ENCODE peak calls at places on chromosomes 7 and 10, in five cellular contexts. U is GM12878, M is hepatocyte, F is neuronal stem cell, N is GM23338. H is an unnamed sample.

GRCh38 chr10:3549118-3549517 is 235.9 kb downstream of the KLF6 start:
- DNase-seq in U (no peak), M (no peak), F (no peak), N (no peak), H (peak)

GRCh38 chr7:158301221-158301620 is 286.4 kb downstream of the PTPRN2 start:
- DNase-seq in U (no peak), M (no peak), F (no peak), N (no peak), H (no peak)

GRCh38 chr10:43667736-43668371 is 19.2 kb upstream of the ZNF32 start:
- DNase-seq in U (no peak), M (no peak), F (no peak), N (peak), H (no peak)

GRCh38 chr10:27504897-27505457 is 873 bp downstream of the RAB18 start:
- DNase-seq in U (no peak), M (peak), F (no peak), N (no peak), H (peak)

GRCh38 chr7:17369686-17370426 is 71.4 kb downstream of the AHR start:
- DNase-seq in U (no peak), M (peak), F (no peak), N (peak), H (no peak)

GRCh38 chr10:88253622-88254021 is 329.5 kb downstream of the RNLS start:
- DNase-seq in U (no peak), M (no peak), F (no peak), N (no peak), H (no peak)

GRCh38 chr7:151831606-151832005 is 45.3 kb downstream of the PRKAG2 start:
- DNase-seq in U (no peak), M (no peak), F (no peak), N (no peak), H (no peak)

GRCh38 chr10:112960151-112960681 is 10.2 kb downstream of the TCF7L2 start:
- DNase-seq in U (no peak), M (no peak), F (no peak), N (no peak), H (no peak)

GRCh38 chr7:115087437-115087836 is 165.5 kb downstream of the MDFIC start:
- DNase-seq in U (no peak), M (peak), F (no peak), N (peak), H (no peak)

GRCh38 chr10:19788075-19788686 is 28.1 kb upstream of the PLXDC2 start:
- DNase-seq in U (no peak), M (peak), F (peak), N (peak), H (peak)

GRCh38 chr7:130491841-130492518 is at the start of gene MEST:
- DNase-seq in U (no peak), M (peak), F (no peak), N (peak), H (no peak)

GRCh38 chr7:157564518-157565177 is 227.8 kb downstream of the DNAJB6 start:
- DNase-seq in U (no peak), M (no peak), F (no peak), N (no peak), H (no peak)

GRCh38 chr10:47090903-47091302 is 179.7 kb downstream of the PTPN20 start:
- DNase-seq in U (no peak), M (no peak), F (no peak), N (no peak), H (no peak)

GRCh38 chr7:2840458-2840857 is 3.6 kb downstream of the GNA12 start:
- DNase-seq in U (no peak), M (no peak), F (no peak), N (no peak), H (no peak)

GRCh38 chr10:10989669-10990068 is 28.0 kb upstream of the CELF2 start:
- DNase-seq in U (no peak), M (no peak), F (no peak), N (no peak), H (no peak)

GRCh38 chr10:127855584-127855881 is 37.2 kb downstream of the CLRN3 start:
- DNase-seq in U (no peak), M (no peak), F (no peak), N (no peak), H (no peak)

GRCh38 chr10:2610946-2611345 is 456.4 kb upstream of the PFKP start:
- DNase-seq in U (no peak), M (no peak), F (peak), N (no peak), H (no peak)

GRCh38 chr10:132450825-132451505 is 54.0 kb downstream of the PWWP2B start:
- DNase-seq in U (no peak), M (no peak), F (no peak), N (no peak), H (no peak)

GRCh38 chr10:5418584-5418983 is 6.2 kb downstream of the NET1 start:
- DNase-seq in U (no peak), M (no peak), F (no peak), N (no peak), H (no peak)

GRCh38 chr10:126199221-126199998 is 188.9 kb downstream of the ADAM12 start:
- DNase-seq in U (no peak), M (peak), F (no peak), N (no peak), H (no peak)

GRCh38 chr7:129918922-129919321 is 33.8 kb downstream of the UBE2H start:
- DNase-seq in U (no peak), M (no peak), F (no peak), N (no peak), H (no peak)

GRCh38 chr10:103854265-103854686 is 1.1 kb downstream of the SH3PXD2A start:
- DNase-seq in U (no peak), M (peak), F (peak), N (peak), H (no peak)

GRCh38 chr7:30709549-30709948 is 27.3 kb upstream of the CRHR2 start:
- DNase-seq in U (no peak), M (no peak), F (no peak), N (peak), H (no peak)

GRCh38 chr7:128939861-128940410 is 2.2 kb downstream of the IRF5 start:
- DNase-seq in U (no peak), M (no peak), F (no peak), N (no peak), H (peak)

GRCh38 chr10:8242295-8242872 is 187.9 kb downstream of the GATA3 start:
- DNase-seq in U (no peak), M (no peak), F (no peak), N (no peak), H (no peak)

GRCh38 chr7:85630904-85631582 is 444.2 kb upstream of the SEMA3D start:
- DNase-seq in U (no peak), M (no peak), F (peak), N (no peak), H (no peak)

GRCh38 chr7:107879400-107880035 is 11.5 kb upstream of the DLD start:
- DNase-seq in U (no peak), M (peak), F (no peak), N (peak), H (peak)

GRCh38 chr10:79224263-79224949 is 122.9 kb upstream of the PPIF start:
- DNase-seq in U (no peak), M (no peak), F (no peak), N (no peak), H (no peak)

GRCh38 chr10:43111921-43112607 is 26.2 kb upstream of the CSGALNACT2 start:
- DNase-seq in U (no peak), M (no peak), F (no peak), N (no peak), H (no peak)

GRCh38 chr7:100613447-100614185 is 1.3 kb downstream of the MOSPD3 start:
- DNase-seq in U (no peak), M (no peak), F (no peak), N (no peak), H (no peak)

GRCh38 chr7:100614308-100614861 is 2.0 kb downstream of the MOSPD3 start:
- DNase-seq in U (no peak), M (no peak), F (no peak), N (no peak), H (no peak)

GRCh38 chr7:100607111-100607510 is 4.9 kb downstream of the PCOLCE start:
- DNase-seq in U (no peak), M (no peak), F (no peak), N (no peak), H (no peak)

GRCh38 chr7:100612730-100613446 is 548 bp downstream of the MOSPD3 start:
- DNase-seq in U (no peak), M (peak), F (no peak), N (peak), H (peak)

GRCh38 chr7:100611983-100612729 is at the start of gene MOSPD3:
- DNase-seq in U (peak), M (peak), F (peak), N (peak), H (peak)
- H2AFZ ChIP-seq in U (peak), M (peak), F (peak), N (peak), H (peak)

DNA sequence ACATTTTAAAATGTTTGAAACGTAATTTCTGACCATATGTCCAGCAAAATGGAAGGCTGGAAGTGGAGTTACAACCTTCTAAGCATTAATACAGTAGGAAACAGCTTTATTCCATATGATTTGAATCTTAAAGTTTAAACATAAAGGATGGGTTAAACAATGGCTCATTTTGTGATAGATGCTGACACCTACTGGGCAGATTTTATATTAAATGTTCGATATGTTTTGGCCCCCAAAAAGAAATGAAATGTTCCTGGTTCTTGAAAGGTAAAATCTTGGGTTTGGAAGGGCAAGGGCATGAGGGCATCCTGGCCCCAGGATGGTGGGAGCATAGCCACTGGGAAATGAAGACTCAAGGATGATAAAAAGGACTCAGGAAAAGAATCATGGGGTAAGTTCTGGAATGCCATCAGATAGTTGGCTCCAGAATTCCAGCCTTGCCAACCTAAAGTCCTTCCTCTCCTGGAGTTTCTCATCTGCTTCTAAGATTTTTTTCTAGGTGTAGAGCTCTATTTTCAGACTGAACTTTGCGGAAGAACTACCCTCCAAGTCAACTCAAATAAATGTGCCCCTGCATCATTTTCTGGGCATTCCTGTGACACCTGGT is 34.6 kb upstream of the SLC35G1 start:
- DNase-seq in U (no peak), M (no peak), F (no peak), N (peak), H (peak)
- H3K4me2 ChIP-seq in U (no peak), M (no peak), F (no peak), N (no peak), H (no peak)

DNA sequence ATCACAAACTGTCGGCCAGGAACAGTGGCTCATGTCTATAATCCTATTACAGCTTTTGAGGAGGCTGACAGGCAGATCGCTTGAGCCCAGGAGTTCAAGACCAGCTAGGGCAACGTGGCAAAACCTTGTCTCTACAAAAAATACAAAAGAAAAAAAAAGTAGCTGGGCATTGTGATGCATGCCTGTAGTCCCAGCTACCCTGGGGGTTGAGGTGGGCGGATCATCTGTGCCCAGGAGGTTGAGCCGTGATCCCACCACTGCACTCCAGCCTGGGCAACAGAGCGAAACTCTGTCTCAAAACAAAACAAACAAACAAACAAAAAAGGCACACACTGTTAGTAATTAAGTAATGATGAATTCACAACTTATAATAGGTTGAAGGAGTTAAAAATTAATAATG is 441.5 kb upstream of the PCDH15 start:
- DNase-seq in U (no peak), M (no peak), F (no peak), N (peak), H (no peak)
- H2AFZ ChIP-seq in U (no peak), M (no peak), F (peak), N (no peak), H (no peak)

GRCh38 chr10:125027889-125028288 is 86.0 kb downstream of the ZRANB1 start:
- DNase-seq in U (no peak), M (no peak), F (no peak), N (no peak), H (no peak)

GRCh38 chr10:125024496-125025234 is 82.7 kb downstream of the ZRANB1 start:
- DNase-seq in U (no peak), M (no peak), F (no peak), N (no peak), H (peak)

GRCh38 chr10:125026974-125027735 is 85.2 kb downstream of the ZRANB1 start:
- DNase-seq in U (no peak), M (no peak), F (no peak), N (no peak), H (no peak)

GRCh38 chr10:125025341-125025740 is 83.4 kb downstream of the ZRANB1 start:
- DNase-seq in U (no peak), M (no peak), F (no peak), N (no peak), H (no peak)

GRCh38 chr10:125026036-125026931 is 84.4 kb downstream of the ZRANB1 start:
- DNase-seq in U (no peak), M (no peak), F (no peak), N (no peak), H (no peak)
- H3K4me2 ChIP-seq in U (no peak), M (no peak), F (no peak), N (no peak), H (no peak)

DNA sequence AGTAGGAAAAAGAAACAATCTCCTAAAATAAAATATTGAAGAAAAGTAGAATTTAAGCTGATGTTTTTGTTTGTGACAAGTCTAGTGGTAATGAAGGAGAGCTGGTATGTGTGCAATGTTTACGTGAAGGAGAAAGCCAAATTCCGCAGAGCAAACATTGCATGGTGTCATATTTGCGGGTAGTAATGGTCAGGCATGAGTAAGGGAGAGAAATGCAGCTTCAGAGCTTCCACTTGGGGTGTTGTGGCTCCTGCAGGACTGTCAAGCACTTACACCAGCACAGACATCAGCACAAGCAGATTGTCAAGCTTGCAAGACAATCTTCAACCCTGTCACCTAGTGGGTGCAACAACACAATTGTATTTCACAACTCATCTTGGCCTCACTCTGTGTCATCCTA is 136.5 kb upstream of the ETV1 start:
- DNase-seq in U (no peak), M (no peak), F (no peak), N (peak), H (no peak)
- H2AFZ ChIP-seq in U (no peak), M (no peak), F (no peak), N (no peak), H (no peak)

DNA sequence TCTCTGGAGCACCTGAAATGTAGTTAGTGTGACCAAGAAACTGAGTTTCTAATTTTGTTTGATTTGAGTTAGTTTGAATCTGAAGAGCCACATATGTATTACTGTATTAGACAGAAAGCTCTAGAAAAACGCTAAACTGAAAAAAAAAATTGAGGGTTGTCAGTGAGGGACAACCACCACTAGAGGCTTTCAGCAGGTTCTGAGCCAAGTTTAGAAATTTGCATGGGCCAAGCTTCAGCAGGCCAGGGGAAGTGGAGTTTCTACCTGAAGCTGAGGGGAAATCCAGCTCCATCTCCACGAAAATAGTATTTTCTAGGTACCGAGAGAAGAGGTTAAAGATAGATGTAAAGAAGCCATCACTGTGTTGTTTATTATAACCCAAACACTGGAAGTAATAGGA is 77.9 kb upstream of the PLXNA4 start:
- DNase-seq in U (no peak), M (no peak), F (no peak), N (peak), H (peak)
- H3K4me2 ChIP-seq in U (no peak), M (no peak), F (no peak), N (peak), H (no peak)

GRCh38 chr7:105652359-105652993 is 71.2 kb upstream of the EFCAB10 start:
- DNase-seq in U (no peak), M (peak), F (peak), N (peak), H (peak)

GRCh38 chr7:105651798-105652197 is 70.5 kb upstream of the EFCAB10 start:
- DNase-seq in U (no peak), M (no peak), F (no peak), N (no peak), H (no peak)

GRCh38 chr7:105654095-105654686 is 72.9 kb upstream of the EFCAB10 start:
- DNase-seq in U (no peak), M (no peak), F (no peak), N (no peak), H (no peak)

GRCh38 chr7:105654994-105655900 is 74.0 kb upstream of the EFCAB10 start:
- DNase-seq in U (no peak), M (peak), F (no peak), N (peak), H (no peak)

GRCh38 chr7:105653441-105654005 is 72.2 kb upstream of the EFCAB10 start:
- DNase-seq in U (no peak), M (peak), F (no peak), N (no peak), H (no peak)
- H2AFZ ChIP-seq in U (no peak), M (no peak), F (no peak), N (no peak), H (no peak)